ENCODE peak calls at places on chromosomes 3 and 15, in eight cellular contexts. O is HS-5, V is ecto neural progenitor cell, Y is NCI-H1092 treated with DMSO at 0.1 percent for 48 hours, Q is hypothalamus, W is astrocyte, A is ureter, T is mucosa of gallbladder. M is an unnamed sample.

GRCh38 chr3:124269619-124270018 is 277.7 kb upstream of the ROPN1 start:
- DNase-seq in V (no peak), T (no peak), A (no peak), Y (no peak), W (no peak), O (no peak), Q (no peak), M (no peak)

GRCh38 chr3:115186351-115187148 is 39.5 kb upstream of the ZBTB20 start:
- DNase-seq in W (no peak), A (no peak), V (no peak), O (no peak), T (no peak), Q (no peak), Y (no peak), M (no peak)

GRCh38 chr15:67165653-67166260 is 88.7 kb downstream of the AAGAB start:
- DNase-seq in W (peak), V (no peak), T (no peak), A (no peak), Q (peak), Y (no peak), O (no peak), M (no peak)

GRCh38 chr3:52845157-52845556 is 10.3 kb upstream of the MUSTN1 start:
- DNase-seq in T (peak), O (no peak), Q (peak), V (no peak), Y (no peak), W (no peak), A (peak), M (peak)

GRCh38 chr3:161231861-161232260 is 10.8 kb downstream of the NMD3 start:
- DNase-seq in V (no peak), Y (no peak), W (no peak), T (no peak), O (no peak), A (no peak), Q (no peak), M (no peak)

GRCh38 chr3:172666181-172666872 is 44.5 kb downstream of the NCEH1 start:
- DNase-seq in A (no peak), Q (no peak), W (no peak), O (no peak), V (no peak), T (no peak), Y (no peak), M (no peak)

GRCh38 chr3:54822206-54822605 is 105.7 kb downstream of the LRTM1 start:
- DNase-seq in V (no peak), W (peak), T (peak), Q (peak), A (peak), O (no peak), Y (peak), M (peak)

GRCh38 chr3:4232798-4233197 is 70.4 kb upstream of the SETMAR start:
- DNase-seq in V (no peak), T (no peak), A (no peak), Q (no peak), Y (no peak), W (no peak), O (no peak), M (no peak)

GRCh38 chr3:191350389-191351090 is 20.2 kb upstream of the UTS2B start:
- DNase-seq in A (no peak), O (no peak), V (no peak), Q (no peak), W (no peak), T (no peak), Y (no peak), M (peak)

GRCh38 chr3:100254168-100254777 is 6.5 kb upstream of the TBC1D23 start:
- DNase-seq in T (peak), Q (peak), O (no peak), Y (peak), W (peak), A (peak), V (peak), M (peak)

GRCh38 chr3:11637901-11638668 is 5.6 kb downstream of the VGLL4 start:
- DNase-seq in O (no peak), W (no peak), A (no peak), Q (no peak), T (no peak), V (no peak), Y (no peak), M (peak)

GRCh38 chr15:69559440-69560215 is 107.0 kb downstream of the RPLP1 start:
- DNase-seq in V (no peak), T (no peak), A (no peak), W (no peak), O (no peak), Q (no peak), Y (no peak), M (no peak)

GRCh38 chr3:172106989-172107388 is 67.6 kb downstream of the FNDC3B start:
- DNase-seq in T (peak), O (no peak), W (peak), V (no peak), Q (peak), A (no peak), Y (no peak), M (no peak)

GRCh38 chr3:160394009-160394392 is 5.0 kb downstream of the IFT80 start:
- DNase-seq in Q (no peak), W (no peak), V (no peak), O (no peak), Y (no peak), T (no peak), A (no peak), M (no peak)

GRCh38 chr3:66483006-66483928 is 17.6 kb downstream of the LRIG1 start:
- DNase-seq in W (peak), Q (peak), V (no peak), O (no peak), T (peak), A (peak), Y (peak), M (peak)

GRCh38 chr3:81249540-81250029 is 511.9 kb downstream of the GBE1 start:
- DNase-seq in Q (no peak), T (peak), Y (peak), O (peak), W (peak), V (no peak), A (no peak), M (peak)

GRCh38 chr3:8667429-8668091 is 23.0 kb upstream of the SSUH2 start:
- DNase-seq in V (no peak), A (no peak), O (no peak), Y (no peak), Q (no peak), W (no peak), T (no peak), M (no peak)